ENCODE peak calls at places on chromosomes 7 and 10, in five cellular contexts. Y, S, P, F and O are unnamed samples.

GRCh38 chr10:3364768-3365480 is 192.3 kb upstream of the PITRM1 start:
- DNase-seq in Y (peak; percentile 45), S (no peak), P (no peak), F (no peak), O (no peak)

GRCh38 chr7:31488562-31489203 is 25.2 kb upstream of the ITPRID1 start:
- DNase-seq in Y (peak; percentile 56), S (peak; percentile 68), P (no peak), F (no peak), O (peak; percentile 22)

GRCh38 chr10:33376476-33376875 is 42.0 kb upstream of the NRP1 start:
- DNase-seq in Y (no peak), S (no peak), P (no peak), F (no peak), O (no peak)

GRCh38 chr7:24290004-24290641 is 6.1 kb downstream of the NPY start:
- DNase-seq in Y (no peak), S (peak; percentile 54), P (no peak), F (no peak), O (peak; percentile 21)

GRCh38 chr7:112726076-112726475 is 64.1 kb downstream of the TMEM168 start:
- DNase-seq in Y (no peak), S (no peak), P (no peak), F (no peak), O (peak; percentile 16)

GRCh38 chr7:1898628-1899185 is 228.6 kb downstream of the ELFN1 start:
- DNase-seq in Y (no peak), S (no peak), P (peak; percentile 52), F (peak; percentile 49), O (no peak)

GRCh38 chr10:97689637-97690036 is 2.6 kb upstream of the AVPI1 start:
- DNase-seq in Y (no peak), S (no peak), P (no peak), F (peak; percentile 22), O (no peak)

GRCh38 chr10:13481690-13482089 is 47.1 kb downstream of the BEND7 start:
- DNase-seq in Y (no peak), S (peak; percentile 54), P (no peak), F (no peak), O (no peak)

GRCh38 chr7:102273749-102274712 is 12.6 kb upstream of the SH2B2 start:
- DNase-seq in Y (peak; percentile 87), S (peak; percentile 94), P (no peak), F (no peak), O (no peak)

GRCh38 chr7:120733143-120733542 is 124.8 kb downstream of the TSPAN12 start:
- DNase-seq in Y (no peak), S (no peak), P (no peak), F (no peak), O (no peak)

GRCh38 chr7:5296627-5297226 is 14.0 kb downstream of the SLC29A4 start:
- DNase-seq in Y (no peak), S (peak; percentile 60), P (no peak), F (no peak), O (no peak)

GRCh38 chr10:4661572-4662255 is 164.3 kb upstream of the AKR1E2 start:
- DNase-seq in Y (peak; percentile 29), S (peak; percentile 59), P (peak; percentile 84), F (peak; percentile 82), O (no peak)

GRCh38 chr7:52500796-52501195 is 534.6 kb upstream of the POM121L12 start:
- DNase-seq in Y (no peak), S (no peak), P (no peak), F (no peak), O (no peak)

GRCh38 chr10:88389456-88389855 is 193.7 kb downstream of the RNLS start:
- DNase-seq in Y (peak; percentile 31), S (peak; percentile 66), P (no peak), F (no peak), O (peak; percentile 49)

GRCh38 chr7:112484671-112485097 is 3.9 kb downstream of the LSMEM1 start:
- DNase-seq in Y (no peak), S (no peak), P (no peak), F (no peak), O (peak; percentile 30)

GRCh38 chr10:113087082-113088029 is 137.3 kb downstream of the TCF7L2 start:
- DNase-seq in Y (peak; percentile 80), S (peak; percentile 87), P (no peak), F (no peak), O (peak; percentile 36)

GRCh38 chr10:54372164-54372563 is 428.9 kb downstream of the PCDH15 start:
- DNase-seq in Y (no peak), S (no peak), P (no peak), F (no peak), O (no peak)

GRCh38 chr7:152078025-152078424 is 52.6 kb downstream of the GALNT11 start:
- DNase-seq in Y (no peak), S (no peak), P (no peak), F (no peak), O (no peak)

GRCh38 chr7:36723951-36724664 is at the start of gene AOAH:
- DNase-seq in Y (peak; percentile 68), S (peak; percentile 93), P (peak; percentile 80), F (peak; percentile 72), O (peak; percentile 28)

GRCh38 chr10:119221201-119221600 is 13.8 kb downstream of the GRK5 start:
- DNase-seq in Y (no peak), S (no peak), P (no peak), F (no peak), O (no peak)

GRCh38 chr10:118471863-118472262 is 123.6 kb downstream of the PRLHR start:
- DNase-seq in Y (no peak), S (no peak), P (no peak), F (no peak), O (no peak)

GRCh38 chr7:74012842-74013249 is 15.1 kb upstream of the ELN start:
- DNase-seq in Y (no peak), S (no peak), P (peak; percentile 67), F (no peak), O (no peak)

GRCh38 chr10:34637419-34637911 is 177.6 kb downstream of the PARD3 start:
- DNase-seq in Y (peak; percentile 69), S (peak; percentile 82), P (peak; percentile 74), F (no peak), O (peak; percentile 68)

GRCh38 chr7:77409739-77410545 is 6.2 kb downstream of the GSAP start:
- DNase-seq in Y (no peak), S (no peak), P (no peak), F (no peak), O (no peak)

GRCh38 chr10:59900044-59900727 is 6.2 kb downstream of the CCDC6 start:
- DNase-seq in Y (no peak), S (peak; percentile 75), P (no peak), F (no peak), O (no peak)

GRCh38 chr7:19020711-19021110 is 96.7 kb downstream of the TWIST1 start:
- DNase-seq in Y (no peak), S (no peak), P (no peak), F (no peak), O (no peak)

GRCh38 chr10:72485701-72486100 is 131.0 kb upstream of the DNAJB12 start:
- DNase-seq in Y (no peak), S (no peak), P (no peak), F (no peak), O (no peak)
- TF ChIP-seq CTCF in Y (no peak), S (no peak), P (no peak), F (no peak), O (no peak)

GRCh38 chr7:116951366-116952292 is 1.7 kb upstream of the ST7 start:
- DNase-seq in Y (peak; percentile 8), S (peak; percentile 58), P (no peak), F (no peak), O (no peak)

GRCh38 chr7:116952640-116953371 is 495 bp upstream of the ST7 start:
- DNase-seq in Y (peak; percentile 13), S (peak; percentile 79), P (no peak), F (peak; percentile 83), O (peak; percentile 85)

GRCh38 chr7:116953727-116954442 is 584 bp downstream of the ST7 start:
- DNase-seq in Y (peak; percentile 61), S (peak; percentile 69), P (peak; percentile 82), F (peak; percentile 65), O (peak; percentile 70)

GRCh38 chr7:116954443-116954838 is 1.1 kb downstream of the ST7 start:
- DNase-seq in Y (no peak), S (no peak), P (no peak), F (no peak), O (no peak)

GRCh38 chr7:116953372-116953726 is at the start of gene ST7:
- DNase-seq in Y (peak; percentile 64), S (peak; percentile 79), P (peak; percentile 79), F (no peak), O (peak; percentile 71)
- TF ChIP-seq POLR2A in Y (peak; percentile 56), S (no peak), P (no peak), F (no peak), O (peak; percentile 77)

DNA sequence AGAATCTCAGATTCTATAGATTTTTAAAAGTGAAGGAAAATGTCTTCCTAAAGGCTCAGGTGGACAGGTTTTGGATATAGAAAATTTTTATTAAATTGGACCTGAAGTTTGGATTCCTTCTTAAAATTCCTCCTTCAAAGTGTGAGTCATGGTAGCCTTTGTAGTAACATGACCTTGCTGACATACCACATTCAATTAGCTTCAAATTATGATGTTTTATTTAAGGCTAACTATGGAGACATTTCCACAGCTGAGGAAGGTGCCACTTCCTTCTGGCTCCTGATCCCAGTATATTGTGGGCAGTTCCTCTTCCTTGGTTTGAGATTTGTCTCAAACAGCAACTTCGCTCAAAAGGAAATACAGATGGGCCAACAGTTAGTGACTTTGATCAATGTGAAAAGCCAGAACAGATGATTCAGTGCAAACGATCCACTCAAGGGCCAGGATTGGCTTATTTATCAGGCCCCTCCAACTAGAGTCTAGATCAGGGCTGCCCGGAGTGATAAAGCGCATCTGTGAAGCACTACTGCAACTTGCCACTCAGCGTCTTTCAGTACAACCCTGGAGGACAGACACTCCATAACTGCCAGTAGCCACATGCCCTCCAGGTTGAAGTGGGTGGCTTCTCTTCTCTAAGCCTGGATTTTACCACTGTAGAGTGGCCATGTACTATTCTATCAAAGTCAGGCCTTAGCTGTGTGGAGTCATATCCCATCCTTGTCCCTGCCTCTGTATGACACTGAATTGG is 573.5 kb downstream of the KIF20B start:
- DNase-seq in Y (no peak), S (no peak), P (no peak), F (no peak), O (no peak)
- H3K4me1 ChIP-seq in Y (no peaks in the 10 kb centered on the region), S (no peaks in the 10 kb centered on the region), P (no peaks in the 10 kb centered on the region), F (no peaks in the 10 kb centered on the region), O (no peaks in the 10 kb centered on the region)

GRCh38 chr10:104142081-104142480 is 20.1 kb downstream of the SFR1 start:
- DNase-seq in Y (no peak), S (no peak), P (no peak), F (no peak), O (no peak)

GRCh38 chr10:104138131-104138530 is 16.2 kb downstream of the SFR1 start:
- DNase-seq in Y (no peak), S (no peak), P (no peak), F (no peak), O (no peak)

GRCh38 chr10:104143829-104144228 is 21.9 kb downstream of the SFR1 start:
- DNase-seq in Y (no peak), S (no peak), P (no peak), F (no peak), O (no peak)

DNA sequence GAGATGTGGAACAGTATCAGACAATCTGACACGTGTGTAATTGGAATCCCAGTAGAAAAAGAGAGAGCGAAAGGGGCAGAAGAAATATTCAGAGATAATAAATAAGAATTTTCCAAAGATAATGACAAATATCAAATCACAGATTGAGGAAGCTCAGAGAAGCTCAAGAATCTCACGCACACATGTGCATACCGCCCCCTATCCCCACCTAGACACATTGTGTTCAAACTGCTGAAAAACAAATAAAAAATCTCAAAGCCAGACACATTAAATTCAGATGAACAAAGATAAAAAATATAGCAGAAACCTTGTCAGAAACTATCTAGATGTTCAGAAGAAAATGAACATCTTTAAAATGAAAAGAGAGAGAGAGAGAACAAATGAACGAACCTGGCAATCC is 17.2 kb downstream of the SFR1 start:
- DNase-seq in Y (no peak), S (no peak), P (no peak), F (no peak), O (no peak)
- TF ChIP-seq CTCF in Y (no peak), S (peak; percentile 13), P (no peak), F (peak; percentile 21), O (no peak)